ENCODE peak calls at places on chromosomes 7 and 10, in six cellular contexts. V is GM12891; M is activated CD8-positive, alpha-beta memory T cell treated with anti-CD3 and anti-CD28 coated beads for 24 hours; P is BE2C; W is HS-5; N is neural progenitor cell. I is an unnamed sample.

GRCh38 chr10:45547966-45548513 is 124.5 kb downstream of the ZFAND4 start:
- DNase-seq in V (no peak), M (no peak), P (no peak), W (no peak), N (no peak), I (no peak)

GRCh38 chr7:50779427-50779826 is 3.3 kb downstream of the GRB10 start:
- DNase-seq in V (no peak), M (no peak), P (no peak), W (no peak), N (no peak), I (no peak)

GRCh38 chr10:95445223-95445836 is 115.8 kb downstream of the SORBS1 start:
- DNase-seq in V (no peak), M (no peak), P (no peak), W (peak), N (no peak), I (no peak)

GRCh38 chr10:70832852-70833542 is 17.2 kb downstream of the SGPL1 start:
- DNase-seq in V (no peak), M (no peak), P (no peak), W (peak), N (no peak), I (no peak)

GRCh38 chr10:123901621-123902020 is 10.0 kb upstream of the CPXM2 start:
- DNase-seq in V (no peak), M (no peak), P (no peak), W (no peak), N (no peak), I (no peak)

GRCh38 chr7:47368190-47368812 is 213.6 kb downstream of the TNS3 start:
- DNase-seq in V (no peak), M (no peak), P (no peak), W (no peak), N (no peak), I (no peak)

GRCh38 chr7:48285365-48285764 is 114.1 kb downstream of the ABCA13 start:
- DNase-seq in V (no peak), M (no peak), P (no peak), W (peak), N (no peak), I (no peak)

GRCh38 chr7:71343821-71344341 is 211.9 kb downstream of the GALNT17 start:
- DNase-seq in V (no peak), M (no peak), P (no peak), W (no peak), N (no peak), I (no peak)

GRCh38 chr7:43501881-43502280 is 81.0 kb upstream of the STK17A start:
- DNase-seq in V (no peak), M (no peak), P (no peak), W (no peak), N (no peak), I (no peak)

GRCh38 chr10:100988166-100988565 is 823 bp downstream of the TWNK start:
- DNase-seq in V (no peak), M (no peak), P (no peak), W (no peak), N (no peak), I (no peak)

GRCh38 chr10:3282341-3282740 is 109.8 kb upstream of the PITRM1 start:
- DNase-seq in V (no peak), M (no peak), P (no peak), W (no peak), N (no peak), I (no peak)

GRCh38 chr10:373015-373414 is 237.8 kb downstream of the ZMYND11 start:
- DNase-seq in V (no peak), M (no peak), P (no peak), W (no peak), N (no peak), I (no peak)

GRCh38 chr7:45592230-45592991 is 18.2 kb downstream of the ADCY1 start:
- DNase-seq in V (no peak), M (peak), P (no peak), W (no peak), N (peak), I (peak)

GRCh38 chr10:98509745-98510144 is 63.0 kb upstream of the HPS1 start:
- DNase-seq in V (no peak), M (no peak), P (no peak), W (no peak), N (no peak), I (no peak)

GRCh38 chr7:84232653-84233052 is 38.1 kb upstream of the SEMA3A start:
- DNase-seq in V (no peak), M (no peak), P (no peak), W (no peak), N (peak), I (no peak)

GRCh38 chr7:27183682-27184341 is 1.2 kb downstream of the HOXA11 start:
- DNase-seq in V (no peak), M (peak), P (no peak), W (no peak), N (peak), I (peak)

GRCh38 chr10:122362031-122362592 is 12.4 kb upstream of the PLEKHA1 start:
- DNase-seq in V (no peak), M (peak), P (no peak), W (no peak), N (no peak), I (no peak)

GRCh38 chr7:117014673-117015133 is 61.4 kb downstream of the ST7 start:
- DNase-seq in V (no peak), M (no peak), P (peak), W (no peak), N (peak), I (no peak)

GRCh38 chr7:148712610-148713330 is 14.1 kb downstream of the CUL1 start:
- DNase-seq in V (no peak), M (no peak), P (no peak), W (no peak), N (no peak), I (no peak)

GRCh38 chr10:48453451-48454301 is 147.2 kb downstream of the MAPK8 start:
- DNase-seq in V (no peak), M (no peak), P (peak), W (no peak), N (no peak), I (no peak)

GRCh38 chr7:150876817-150877526 is 24.7 kb downstream of the AOC1 start:
- DNase-seq in V (peak), M (peak), P (peak), W (peak), N (peak), I (peak)